ENCODE peak calls at places on chromosome 16, in eight cellular contexts. One of them, this sample, is unnamed.

GRCh38 chr16:70156207-70156978 is 17.2 kb upstream of the CLEC18C start:
- DNase-seq in astrocyte of the spinal cord: no peak
- DNase-seq in AG10803: no peak
- DNase-seq in mesothelial cell of epicardium: no peak
- DNase-seq in heart right ventricle: no peak
- DNase-seq in cardiac fibroblast: no peak
- DNase-seq in uterus: no peak
- DNase-seq in upper lobe of right lung: no peak
- DNase-seq in this sample: no peak

GRCh38 chr16:12054396-12054795 is 77.9 kb downstream of the SNX29 start:
- DNase-seq in astrocyte of the spinal cord: no peak
- DNase-seq in upper lobe of right lung: peak
- DNase-seq in uterus: no peak
- DNase-seq in heart right ventricle: no peak
- DNase-seq in mesothelial cell of epicardium: no peak
- DNase-seq in AG10803: no peak
- DNase-seq in cardiac fibroblast: no peak
- DNase-seq in this sample: no peak

GRCh38 chr16:68355447-68356248 is 44.8 kb downstream of the PRMT7 start:
- DNase-seq in uterus: no peak
- DNase-seq in AG10803: no peak
- DNase-seq in mesothelial cell of epicardium: no peak
- DNase-seq in heart right ventricle: no peak
- DNase-seq in cardiac fibroblast: no peak
- DNase-seq in astrocyte of the spinal cord: no peak
- DNase-seq in upper lobe of right lung: no peak
- DNase-seq in this sample: no peak

GRCh38 chr16:70419384-70420327 is 19.2 kb downstream of the ST3GAL2 start:
- DNase-seq in heart right ventricle: no peak
- DNase-seq in upper lobe of right lung: no peak
- DNase-seq in AG10803: no peak
- DNase-seq in uterus: no peak
- DNase-seq in astrocyte of the spinal cord: no peak
- DNase-seq in mesothelial cell of epicardium: no peak
- DNase-seq in cardiac fibroblast: no peak
- DNase-seq in this sample: no peak

GRCh38 chr16:77169650-77170236 is 21.2 kb upstream of the MON1B start:
- DNase-seq in heart right ventricle: no peak
- DNase-seq in uterus: no peak
- DNase-seq in mesothelial cell of epicardium: no peak
- DNase-seq in astrocyte of the spinal cord: peak
- DNase-seq in cardiac fibroblast: peak
- DNase-seq in upper lobe of right lung: no peak
- DNase-seq in AG10803: peak
- DNase-seq in this sample: no peak

GRCh38 chr16:77373726-77374125 is 61.1 kb downstream of the ADAMTS18 start:
- DNase-seq in upper lobe of right lung: no peak
- DNase-seq in mesothelial cell of epicardium: no peak
- DNase-seq in astrocyte of the spinal cord: no peak
- DNase-seq in cardiac fibroblast: no peak
- DNase-seq in uterus: no peak
- DNase-seq in heart right ventricle: no peak
- DNase-seq in AG10803: no peak
- DNase-seq in this sample: no peak

GRCh38 chr16:54398986-54399385 is 112.4 kb upstream of the IRX3 start:
- DNase-seq in heart right ventricle: no peak
- DNase-seq in upper lobe of right lung: no peak
- DNase-seq in mesothelial cell of epicardium: no peak
- DNase-seq in uterus: no peak
- DNase-seq in cardiac fibroblast: peak
- DNase-seq in AG10803: peak
- DNase-seq in astrocyte of the spinal cord: no peak
- DNase-seq in this sample: no peak

GRCh38 chr16:78474762-78475161 is 375.3 kb downstream of the WWOX start:
- DNase-seq in upper lobe of right lung: no peak
- DNase-seq in astrocyte of the spinal cord: no peak
- DNase-seq in AG10803: no peak
- DNase-seq in cardiac fibroblast: no peak
- DNase-seq in uterus: no peak
- DNase-seq in heart right ventricle: no peak
- DNase-seq in mesothelial cell of epicardium: no peak
- DNase-seq in this sample: no peak

GRCh38 chr16:17339764-17340541 is 130.8 kb downstream of the XYLT1 start:
- DNase-seq in AG10803: no peak
- DNase-seq in cardiac fibroblast: no peak
- DNase-seq in heart right ventricle: no peak
- DNase-seq in astrocyte of the spinal cord: no peak
- DNase-seq in mesothelial cell of epicardium: no peak
- DNase-seq in uterus: no peak
- DNase-seq in upper lobe of right lung: no peak
- DNase-seq in this sample: peak

GRCh38 chr16:29114476-29115012 is 129.7 kb downstream of the LAT start:
- DNase-seq in cardiac fibroblast: no peak
- DNase-seq in upper lobe of right lung: no peak
- DNase-seq in uterus: no peak
- DNase-seq in heart right ventricle: no peak
- DNase-seq in AG10803: no peak
- DNase-seq in astrocyte of the spinal cord: no peak
- DNase-seq in mesothelial cell of epicardium: no peak
- DNase-seq in this sample: no peak

GRCh38 chr16:7227193-7227825 is 105.3 kb upstream of the RBFOX1 start:
- DNase-seq in astrocyte of the spinal cord: no peak
- DNase-seq in heart right ventricle: no peak
- DNase-seq in mesothelial cell of epicardium: no peak
- DNase-seq in cardiac fibroblast: no peak
- DNase-seq in upper lobe of right lung: no peak
- DNase-seq in uterus: no peak
- DNase-seq in AG10803: no peak
- DNase-seq in this sample: no peak

GRCh38 chr16:68049448-68049847 is 26.4 kb downstream of the DUS2 start:
- DNase-seq in astrocyte of the spinal cord: no peak
- DNase-seq in uterus: no peak
- DNase-seq in heart right ventricle: no peak
- DNase-seq in cardiac fibroblast: no peak
- DNase-seq in upper lobe of right lung: no peak
- DNase-seq in AG10803: no peak
- DNase-seq in mesothelial cell of epicardium: no peak
- DNase-seq in this sample: no peak

GRCh38 chr16:57700801-57701551 is 6.4 kb downstream of the DRC7 start:
- DNase-seq in uterus: no peak
- DNase-seq in mesothelial cell of epicardium: no peak
- DNase-seq in astrocyte of the spinal cord: no peak
- DNase-seq in heart right ventricle: no peak
- DNase-seq in upper lobe of right lung: no peak
- DNase-seq in AG10803: no peak
- DNase-seq in cardiac fibroblast: no peak
- DNase-seq in this sample: no peak

GRCh38 chr16:83473109-83473508 is 334.7 kb upstream of the HSBP1 start:
- DNase-seq in astrocyte of the spinal cord: no peak
- DNase-seq in mesothelial cell of epicardium: no peak
- DNase-seq in uterus: no peak
- DNase-seq in heart right ventricle: no peak
- DNase-seq in upper lobe of right lung: no peak
- DNase-seq in AG10803: peak
- DNase-seq in cardiac fibroblast: peak
- DNase-seq in this sample: no peak

GRCh38 chr16:50153648-50154368 is 702 bp downstream of the TENT4B start:
- DNase-seq in upper lobe of right lung: peak
- DNase-seq in cardiac fibroblast: peak
- DNase-seq in heart right ventricle: peak
- DNase-seq in AG10803: peak
- DNase-seq in mesothelial cell of epicardium: no peak
- DNase-seq in uterus: no peak
- DNase-seq in astrocyte of the spinal cord: no peak
- DNase-seq in this sample: no peak

GRCh38 chr16:88782454-88783390 is 2.3 kb downstream of the PIEZO1 start:
- DNase-seq in heart right ventricle: peak
- DNase-seq in uterus: peak
- DNase-seq in cardiac fibroblast: peak
- DNase-seq in AG10803: peak
- DNase-seq in mesothelial cell of epicardium: no peak
- DNase-seq in upper lobe of right lung: no peak
- DNase-seq in astrocyte of the spinal cord: peak
- DNase-seq in this sample: peak

GRCh38 chr16:86818701-86819522 is 240.6 kb downstream of the FOXL1 start:
- DNase-seq in mesothelial cell of epicardium: no peak
- DNase-seq in astrocyte of the spinal cord: no peak
- DNase-seq in upper lobe of right lung: no peak
- DNase-seq in cardiac fibroblast: no peak
- DNase-seq in uterus: no peak
- DNase-seq in AG10803: no peak
- DNase-seq in heart right ventricle: no peak
- DNase-seq in this sample: no peak

GRCh38 chr16:87945351-87946042 is 5.7 kb upstream of the BANP start:
- DNase-seq in cardiac fibroblast: peak
- DNase-seq in mesothelial cell of epicardium: peak
- DNase-seq in uterus: peak
- DNase-seq in heart right ventricle: peak
- DNase-seq in astrocyte of the spinal cord: peak
- DNase-seq in AG10803: peak
- DNase-seq in upper lobe of right lung: peak
- DNase-seq in this sample: no peak

GRCh38 chr16:19704321-19705130 is 13.5 kb downstream of the KNOP1 start:
- DNase-seq in mesothelial cell of epicardium: no peak
- DNase-seq in upper lobe of right lung: no peak
- DNase-seq in AG10803: peak
- DNase-seq in uterus: no peak
- DNase-seq in cardiac fibroblast: peak
- DNase-seq in astrocyte of the spinal cord: peak
- DNase-seq in heart right ventricle: no peak
- DNase-seq in this sample: peak

GRCh38 chr16:85634747-85635544 is 21.8 kb downstream of the GSE1 start:
- DNase-seq in upper lobe of right lung: no peak
- DNase-seq in heart right ventricle: no peak
- DNase-seq in AG10803: no peak
- DNase-seq in astrocyte of the spinal cord: no peak
- DNase-seq in mesothelial cell of epicardium: no peak
- DNase-seq in cardiac fibroblast: no peak
- DNase-seq in uterus: no peak
- DNase-seq in this sample: no peak

GRCh38 chr16:72036098-72036497 is 18.2 kb upstream of the HP start:
- DNase-seq in upper lobe of right lung: no peak
- DNase-seq in uterus: no peak
- DNase-seq in AG10803: no peak
- DNase-seq in cardiac fibroblast: no peak
- DNase-seq in astrocyte of the spinal cord: no peak
- DNase-seq in heart right ventricle: no peak
- DNase-seq in mesothelial cell of epicardium: no peak
- DNase-seq in this sample: no peak

GRCh38 chr16:35750157-35750689 is 2290.8 kb downstream of the TP53TG3F start:
- DNase-seq in heart right ventricle: no peak
- DNase-seq in uterus: no peak
- DNase-seq in cardiac fibroblast: no peak
- DNase-seq in upper lobe of right lung: no peak
- DNase-seq in mesothelial cell of epicardium: no peak
- DNase-seq in astrocyte of the spinal cord: no peak
- DNase-seq in AG10803: no peak
- DNase-seq in this sample: no peak

GRCh38 chr16:70753694-70754325 is 47.1 kb downstream of the VAC14 start:
- DNase-seq in mesothelial cell of epicardium: no peak
- DNase-seq in astrocyte of the spinal cord: no peak
- DNase-seq in uterus: no peak
- DNase-seq in AG10803: no peak
- DNase-seq in upper lobe of right lung: no peak
- DNase-seq in heart right ventricle: no peak
- DNase-seq in cardiac fibroblast: no peak
- DNase-seq in this sample: no peak

GRCh38 chr16:85437161-85438052 is 175.7 kb upstream of the GSE1 start:
- DNase-seq in upper lobe of right lung: no peak
- DNase-seq in uterus: peak
- DNase-seq in AG10803: no peak
- DNase-seq in mesothelial cell of epicardium: no peak
- DNase-seq in astrocyte of the spinal cord: no peak
- DNase-seq in heart right ventricle: no peak
- DNase-seq in cardiac fibroblast: no peak
- DNase-seq in this sample: no peak

GRCh38 chr16:79007614-79008013 is 592.9 kb downstream of the MAF start:
- DNase-seq in uterus: no peak
- DNase-seq in mesothelial cell of epicardium: no peak
- DNase-seq in AG10803: no peak
- DNase-seq in heart right ventricle: no peak
- DNase-seq in cardiac fibroblast: no peak
- DNase-seq in upper lobe of right lung: no peak
- DNase-seq in astrocyte of the spinal cord: no peak
- DNase-seq in this sample: no peak

DNA sequence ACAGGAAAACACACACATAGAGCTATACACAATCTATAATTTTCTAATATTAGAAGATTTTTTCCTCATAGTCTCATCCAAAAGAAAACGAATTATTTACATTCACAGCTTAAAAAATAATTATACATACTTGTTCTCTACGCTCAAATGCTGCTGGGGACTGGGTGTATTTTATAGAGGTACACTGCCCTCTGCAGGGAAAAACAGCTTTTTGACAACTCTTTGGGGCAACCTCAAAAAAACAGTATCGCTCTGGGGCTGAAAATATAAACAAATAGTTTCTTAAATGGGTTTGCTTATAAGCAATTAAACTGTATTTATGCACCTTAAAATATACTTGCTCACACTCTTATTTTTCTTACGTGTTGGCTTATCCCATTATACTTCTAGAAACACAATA is 261.8 kb upstream of the PSMD7 start:
- DNase-seq in AG10803: peak
- DNase-seq in heart right ventricle: no peak
- DNase-seq in upper lobe of right lung: no peak
- DNase-seq in mesothelial cell of epicardium: no peak
- DNase-seq in uterus: no peak
- DNase-seq in cardiac fibroblast: peak
- DNase-seq in astrocyte of the spinal cord: peak
- DNase-seq in this sample: no peak
- TF ChIP-seq CTCF in AG10803: peak
- TF ChIP-seq CTCF in heart right ventricle: no peak
- TF ChIP-seq CTCF in upper lobe of right lung: peak
- TF ChIP-seq CTCF in mesothelial cell of epicardium: no peak
- TF ChIP-seq CTCF in uterus: peak
- TF ChIP-seq CTCF in cardiac fibroblast: peak
- TF ChIP-seq CTCF in astrocyte of the spinal cord: peak
- TF ChIP-seq CTCF in this sample: peak

GRCh38 chr16:31711344-31711845 is 162.2 kb upstream of the ZNF267 start:
- DNase-seq in uterus: no peak
- DNase-seq in mesothelial cell of epicardium: no peak
- DNase-seq in cardiac fibroblast: no peak
- DNase-seq in heart right ventricle: no peak
- DNase-seq in AG10803: no peak
- DNase-seq in astrocyte of the spinal cord: no peak
- DNase-seq in upper lobe of right lung: no peak
- DNase-seq in this sample: no peak
- TF ChIP-seq CTCF in uterus: no peak
- TF ChIP-seq CTCF in mesothelial cell of epicardium: no peak
- TF ChIP-seq CTCF in cardiac fibroblast: no peak
- TF ChIP-seq CTCF in heart right ventricle: no peak
- TF ChIP-seq CTCF in AG10803: no peak
- TF ChIP-seq CTCF in astrocyte of the spinal cord: no peak
- TF ChIP-seq CTCF in upper lobe of right lung: no peak
- TF ChIP-seq CTCF in this sample: peak

GRCh38 chr16:82061861-82062525 is 26.9 kb downstream of the HSD17B2 start:
- DNase-seq in mesothelial cell of epicardium: no peak
- DNase-seq in uterus: no peak
- DNase-seq in astrocyte of the spinal cord: peak
- DNase-seq in AG10803: peak
- DNase-seq in heart right ventricle: no peak
- DNase-seq in upper lobe of right lung: no peak
- DNase-seq in cardiac fibroblast: peak
- DNase-seq in this sample: peak
- TF ChIP-seq CTCF in mesothelial cell of epicardium: no peak
- TF ChIP-seq CTCF in uterus: no peak
- TF ChIP-seq CTCF in astrocyte of the spinal cord: peak
- TF ChIP-seq CTCF in AG10803: peak
- TF ChIP-seq CTCF in heart right ventricle: no peak
- TF ChIP-seq CTCF in upper lobe of right lung: peak
- TF ChIP-seq CTCF in cardiac fibroblast: peak
- TF ChIP-seq CTCF in this sample: peak

GRCh38 chr16:27671410-27671809 is 121.5 kb downstream of the KATNIP start:
- DNase-seq in mesothelial cell of epicardium: no peak
- DNase-seq in AG10803: no peak
- DNase-seq in heart right ventricle: no peak
- DNase-seq in astrocyte of the spinal cord: no peak
- DNase-seq in cardiac fibroblast: no peak
- DNase-seq in uterus: no peak
- DNase-seq in upper lobe of right lung: no peak
- DNase-seq in this sample: no peak
- TF ChIP-seq CTCF in mesothelial cell of epicardium: no peak
- TF ChIP-seq CTCF in AG10803: no peak
- TF ChIP-seq CTCF in heart right ventricle: no peak
- TF ChIP-seq CTCF in astrocyte of the spinal cord: no peak
- TF ChIP-seq CTCF in cardiac fibroblast: no peak
- TF ChIP-seq CTCF in uterus: no peak
- TF ChIP-seq CTCF in upper lobe of right lung: no peak
- TF ChIP-seq CTCF in this sample: no peak

This sample was measured in HFFc6.